ENCODE peak calls at places on chromosomes 7 and 10, in five cellular contexts. I, O, X, K and U are unnamed samples.

GRCh38 chr7:37405603-37406122 is 43.0 kb downstream of the ELMO1 start:
- DNase-seq in I (peak; percentile 41), O (no peak), X (no peak), K (no peak), U (no peak)

GRCh38 chr10:49049660-49050059 is 65.7 kb downstream of the VSTM4 start:
- DNase-seq in I (no peak), O (no peak), X (no peak), K (no peak), U (no peak)

GRCh38 chr10:116542007-116542677 is 3.6 kb upstream of the PNLIP start:
- DNase-seq in I (no peak), O (no peak), X (no peak), K (no peak), U (no peak)

GRCh38 chr7:28641752-28642546 is 229.6 kb downstream of the CREB5 start:
- DNase-seq in I (no peak), O (no peak), X (no peak), K (no peak), U (no peak)

GRCh38 chr7:36638586-36639265 is 85.6 kb downstream of the AOAH start:
- DNase-seq in I (no peak), O (no peak), X (no peak), K (no peak), U (no peak)

GRCh38 chr7:37032258-37032601 is 307.9 kb upstream of the AOAH start:
- DNase-seq in I (no peak), O (no peak), X (no peak), K (no peak), U (no peak)

GRCh38 chr7:15178065-15178464 is 275.5 kb upstream of the DGKB start:
- DNase-seq in I (no peak), O (no peak), X (no peak), K (no peak), U (peak; percentile 4)

GRCh38 chr10:34906021-34906965 is 91.2 kb upstream of the PARD3 start:
- DNase-seq in I (no peak), O (no peak), X (peak; percentile 61), K (peak; percentile 20), U (peak; percentile 55)

GRCh38 chr7:117458977-117459583 is 20.7 kb upstream of the CFTR start:
- DNase-seq in I (no peak), O (peak; percentile 17), X (no peak), K (peak; percentile 18), U (peak; percentile 44)

GRCh38 chr10:54262726-54263125 is 538.3 kb downstream of the PCDH15 start:
- DNase-seq in I (no peak), O (no peak), X (no peak), K (no peak), U (no peak)

GRCh38 chr7:140745654-140746053 is 49.1 kb downstream of the NDUFB2 start:
- DNase-seq in I (no peak), O (no peak), X (no peak), K (no peak), U (no peak)

GRCh38 chr10:110324805-110325280 is 20.1 kb upstream of the SMNDC1 start:
- DNase-seq in I (no peak), O (no peak), X (no peak), K (no peak), U (peak; percentile 58)

GRCh38 chr10:103649654-103650423 is 156.3 kb downstream of the NEURL1 start:
- DNase-seq in I (no peak), O (no peak), X (no peak), K (no peak), U (no peak)

GRCh38 chr10:60040003-60040662 is 133.8 kb upstream of the CCDC6 start:
- DNase-seq in I (no peak), O (no peak), X (no peak), K (no peak), U (no peak)

GRCh38 chr10:44195120-44196007 is 189.5 kb downstream of the CXCL12 start:
- DNase-seq in I (no peak), O (peak; percentile 29), X (no peak), K (peak; percentile 89), U (peak; percentile 94)

GRCh38 chr10:56782503-56782902 is 421.4 kb upstream of the ZWINT start:
- DNase-seq in I (no peak), O (no peak), X (no peak), K (no peak), U (no peak)

GRCh38 chr10:14413583-14413982 is 82.9 kb upstream of the FRMD4A start:
- DNase-seq in I (no peak), O (no peak), X (no peak), K (no peak), U (peak; percentile 12)

GRCh38 chr10:60739581-60739980 is 38.7 kb upstream of the CDK1 start:
- DNase-seq in I (no peak), O (no peak), X (no peak), K (no peak), U (peak; percentile 52)

GRCh38 chr7:157978766-157979165 is 608.9 kb downstream of the PTPRN2 start:
- DNase-seq in I (no peak), O (no peak), X (no peak), K (no peak), U (no peak)

GRCh38 chr10:6678211-6678803 is 98.2 kb upstream of the PRKCQ start:
- DNase-seq in I (peak; percentile 50), O (peak; percentile 63), X (peak; percentile 80), K (peak; percentile 22), U (peak; percentile 29)

GRCh38 chr10:96814264-96814663 is 17.8 kb upstream of the LCOR start:
- DNase-seq in I (no peak), O (peak; percentile 34), X (no peak), K (peak; percentile 70), U (peak; percentile 86)

GRCh38 chr7:31408120-31408729 is 67.7 kb upstream of the NEUROD6 start:
- DNase-seq in I (peak; percentile 11), O (peak; percentile 94), X (no peak), K (no peak), U (peak; percentile 2)

GRCh38 chr10:100826983-100827818 is 81.8 kb downstream of the PAX2 start:
- DNase-seq in I (peak; percentile 13), O (peak; percentile 46), X (peak; percentile 72), K (no peak), U (no peak)

GRCh38 chr10:93379366-93380042 is 102.6 kb downstream of the MYOF start:
- DNase-seq in I (no peak), O (no peak), X (no peak), K (no peak), U (peak; percentile 86)

GRCh38 chr10:19620867-19621266 is 195.4 kb upstream of the PLXDC2 start:
- DNase-seq in I (no peak), O (no peak), X (no peak), K (no peak), U (peak; percentile 15)

GRCh38 chr10:76017733-76018433 is 586.5 kb downstream of the LRMDA start:
- DNase-seq in I (no peak), O (no peak), X (no peak), K (no peak), U (no peak)

GRCh38 chr10:122051609-122052385 is 62.8 kb downstream of the TACC2 start:
- DNase-seq in I (no peak), O (peak; percentile 87), X (peak; percentile 68), K (peak; percentile 70), U (peak; percentile 65)

GRCh38 chr10:113524539-113525490 is 28.0 kb upstream of the HABP2 start:
- DNase-seq in I (no peak), O (no peak), X (no peak), K (no peak), U (no peak)

GRCh38 chr10:79116801-79117723 is 48.3 kb downstream of the ZMIZ1 start:
- DNase-seq in I (no peak), O (no peak), X (no peak), K (no peak), U (peak; percentile 77)

GRCh38 chr10:124632064-124632531 is 112.1 kb downstream of the FAM53B start:
- DNase-seq in I (no peak), O (no peak), X (no peak), K (peak; percentile 8), U (no peak)

GRCh38 chr7:122301858-122302745 is 2.4 kb downstream of the FEZF1 start:
- DNase-seq in I (no peak), O (no peak), X (peak; percentile 72), K (no peak), U (no peak)

GRCh38 chr10:63129888-63130287 is 3.2 kb upstream of the NRBF2 start:
- DNase-seq in I (no peak), O (no peak), X (no peak), K (no peak), U (no peak)

GRCh38 chr7:158651968-158652555 is 52.5 kb downstream of the NCAPG2 start:
- DNase-seq in I (no peak), O (no peak), X (no peak), K (no peak), U (no peak)

GRCh38 chr10:101464082-101464481 is 110.1 kb downstream of the BTRC start:
- DNase-seq in I (no peak), O (no peak), X (no peak), K (no peak), U (no peak)

GRCh38 chr10:6232225-6232807 is 29.6 kb downstream of the PFKFB3 start:
- DNase-seq in I (no peak), O (no peak), X (no peak), K (no peak), U (no peak)

DNA sequence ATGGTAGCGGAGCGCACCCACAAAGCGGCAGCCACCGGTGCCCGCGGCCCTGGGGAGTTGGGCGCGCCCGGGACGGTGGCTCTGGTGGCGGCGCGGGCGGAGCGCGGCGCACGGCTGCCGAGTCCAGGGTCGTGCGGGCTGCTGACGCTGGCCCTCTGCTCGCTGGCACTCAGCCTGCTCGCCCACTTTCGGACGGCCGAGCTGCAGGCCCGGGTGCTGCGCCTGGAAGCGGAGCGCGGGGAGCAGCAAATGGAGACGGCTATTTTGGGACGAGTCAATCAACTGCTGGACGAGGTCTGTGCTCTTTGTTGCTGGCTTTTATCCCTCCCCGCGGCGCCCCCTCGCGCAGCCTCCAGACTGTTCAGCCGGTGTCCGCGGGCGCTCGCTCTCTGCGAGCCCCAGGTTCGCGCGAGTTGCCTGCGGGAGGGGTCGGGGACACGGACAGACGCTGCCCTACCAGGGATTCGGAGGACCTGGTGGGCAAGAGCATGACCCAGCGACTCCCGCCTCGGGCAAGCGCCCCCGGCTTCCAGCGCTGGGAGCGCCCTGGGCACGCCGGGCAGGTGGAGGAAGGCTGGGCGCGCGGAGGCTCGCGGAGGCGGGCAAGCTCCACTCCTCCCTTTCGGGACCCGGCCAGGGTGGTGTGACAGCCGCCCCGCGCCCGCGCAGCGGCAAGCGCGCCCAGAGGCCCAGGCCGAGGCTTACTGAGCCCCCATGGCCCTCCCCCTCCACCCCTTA is 887 bp downstream of the COL13A1 start:
- DNase-seq in I (no peak), O (peak; percentile 25), X (peak; percentile 72), K (no peak), U (peak; percentile 56)
- TF ChIP-seq MAFK in I (no peak), O (no peak), X (no peak), K (no peak), U (no peak)

GRCh38 chr10:127125331-127125730 is 71.1 kb downstream of the INSYN2A start:
- DNase-seq in I (no peak), O (no peak), X (no peak), K (no peak), U (no peak)
- TF ChIP-seq MAFK in I (no peak), O (no peak), X (no peak), K (no peak), U (no peak)

DNA sequence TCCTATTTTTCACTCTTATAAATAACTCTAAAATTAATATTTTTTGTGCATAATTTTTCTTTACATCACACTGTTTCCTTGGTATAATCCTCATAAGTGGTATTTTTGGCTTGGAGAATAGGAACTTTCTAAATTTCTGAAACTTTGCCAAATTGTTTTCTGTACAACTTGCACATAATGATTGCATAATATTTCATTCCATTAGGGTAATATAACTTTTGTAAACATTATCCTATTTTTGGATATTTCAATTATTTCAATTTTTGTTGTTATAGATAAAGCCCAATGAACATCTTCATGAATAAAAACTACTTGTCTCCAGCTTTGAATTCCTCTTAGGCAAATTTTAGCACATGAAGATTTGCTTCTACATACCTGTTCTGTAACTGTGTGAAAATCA is 135.9 kb downstream of the ELAPOR2 start:
- DNase-seq in I (no peak), O (no peak), X (no peak), K (no peak), U (no peak)
- TF ChIP-seq MAFK in I (no peak), O (no peak), X (no peak), K (no peak), U (no peak)

GRCh38 chr10:118513174-118513573 is 82.3 kb downstream of the PRLHR start:
- DNase-seq in I (no peak), O (no peak), X (no peak), K (no peak), U (no peak)
- TF ChIP-seq MAFK in I (no peak), O (no peak), X (no peak), K (no peak), U (no peak)